ENCODE peak calls at places on chromosomes 5 and 9, in nine cellular contexts. N is tibial nerve, J is keratinocyte, L is HFFc6, H is right atrium auricular region, B is cardiac fibroblast, Z is A673, E is fibroblast of pulmonary artery, T is stomach. O is an unnamed sample.

GRCh38 chr5:126028336-126028735 is 394.9 kb upstream of the GRAMD2B start:
- DNase-seq in L (no peak), J (no peak), B (peak), H (no peak), E (peak), Z (no peak), T (no peak), N (no peak), O (no peak)

GRCh38 chr5:171630047-171630669 is 155.5 kb upstream of the SMIM23 start:
- DNase-seq in L (no peak), H (peak), B (peak), Z (peak), J (no peak), E (peak), N (no peak), T (peak), O (no peak)

GRCh38 chr9:137436761-137437600 is 4.2 kb downstream of the ENTPD8 start:
- DNase-seq in T (peak), N (no peak), E (no peak), B (no peak), J (no peak), Z (no peak), H (no peak), L (no peak), O (no peak)

GRCh38 chr5:15106530-15107283 is 235.1 kb upstream of the ANKH start:
- DNase-seq in N (no peak), T (no peak), J (no peak), L (no peak), Z (no peak), B (no peak), H (no peak), E (no peak), O (no peak)

GRCh38 chr5:141349917-141350619 is at the start of gene PCDHGB1:
- DNase-seq in L (peak), N (no peak), B (peak), T (no peak), Z (peak), E (peak), H (no peak), J (no peak), O (no peak)

GRCh38 chr9:304519-305185 is 90.0 kb downstream of the DOCK8 start:
- DNase-seq in T (no peak), E (no peak), H (no peak), N (no peak), Z (no peak), L (no peak), J (no peak), B (no peak), O (no peak)

GRCh38 chr9:121655231-121655755 is 3.9 kb downstream of the DAB2IP start:
- DNase-seq in J (no peak), Z (no peak), L (no peak), T (no peak), H (no peak), B (no peak), E (no peak), N (no peak), O (no peak)

GRCh38 chr9:25350011-25350410 is 328.2 kb downstream of the TUSC1 start:
- DNase-seq in Z (no peak), T (no peak), N (no peak), B (no peak), J (no peak), E (no peak), L (no peak), H (no peak), O (no peak)

GRCh38 chr9:75844321-75844720 is 46.2 kb upstream of the PCSK5 start:
- DNase-seq in B (no peak), T (no peak), L (no peak), H (no peak), N (no peak), Z (no peak), J (no peak), E (no peak), O (no peak)

DNA sequence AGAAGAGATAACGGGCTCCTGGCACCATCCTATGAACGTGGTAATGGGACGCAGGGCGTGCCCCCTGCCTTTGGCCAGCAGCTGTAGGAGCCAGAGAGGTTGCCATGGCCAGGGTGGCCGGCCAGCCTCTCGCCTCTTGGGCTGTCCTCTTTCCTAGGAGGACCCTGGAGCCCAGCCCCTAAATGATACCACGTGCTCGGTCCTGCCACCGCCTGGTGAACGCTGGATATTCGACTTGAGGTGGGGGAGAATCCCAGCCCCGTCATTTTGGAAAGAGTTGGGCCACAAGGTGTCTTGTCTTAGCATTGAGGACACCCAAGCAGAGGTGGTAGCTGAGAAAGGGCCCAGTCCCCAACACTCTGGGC is 391 bp upstream of the NRG2 start:
- DNase-seq in N (no peak), J (no peak), L (no peak), T (no peak), H (no peak), B (no peak), Z (peak), E (no peak), O (no peak)
- TF ChIP-seq CTCF in N (no peak), J (no peak), L (peak), T (no peak), H (no peak), B (no peak), Z (peak), E (no peak), O (no peak)

GRCh38 chr5:134371834-134372340 is 518 bp downstream of the UBE2B start:
- DNase-seq in E (peak), J (no peak), Z (peak), T (peak), L (peak), H (peak), B (peak), N (peak), O (no peak)
- TF ChIP-seq CTCF in E (no peak), J (no peak), Z (no peak), T (no peak), L (no peak), H (no peak), B (peak), N (no peak), O (no peak)

GRCh38 chr9:126293522-126293889 is 33.1 kb upstream of the MVB12B start:
- DNase-seq in Z (peak), H (peak), E (no peak), B (no peak), L (no peak), T (no peak), J (no peak), N (no peak), O (no peak)
- TF ChIP-seq CTCF in Z (peak), H (no peak), E (peak), B (no peak), L (peak), T (no peak), J (no peak), N (no peak), O (peak)

GRCh38 chr5:169265888-169266287 is 35.1 kb downstream of the SLIT3 start:
- DNase-seq in N (no peak), H (no peak), Z (peak), J (no peak), B (no peak), E (no peak), T (no peak), L (peak), O (no peak)
- TF ChIP-seq CTCF in N (no peak), H (no peak), Z (peak), J (peak), B (no peak), E (peak), T (no peak), L (peak), O (no peak)

GRCh38 chr9:76987594-76988200 is 31.8 kb upstream of the FOXB2 start:
- DNase-seq in L (peak), Z (peak), B (peak), J (no peak), T (no peak), E (peak), H (no peak), N (no peak), O (no peak)
- TF ChIP-seq CTCF in L (peak), Z (peak), B (peak), J (peak), T (no peak), E (peak), H (no peak), N (peak), O (peak)

DNA sequence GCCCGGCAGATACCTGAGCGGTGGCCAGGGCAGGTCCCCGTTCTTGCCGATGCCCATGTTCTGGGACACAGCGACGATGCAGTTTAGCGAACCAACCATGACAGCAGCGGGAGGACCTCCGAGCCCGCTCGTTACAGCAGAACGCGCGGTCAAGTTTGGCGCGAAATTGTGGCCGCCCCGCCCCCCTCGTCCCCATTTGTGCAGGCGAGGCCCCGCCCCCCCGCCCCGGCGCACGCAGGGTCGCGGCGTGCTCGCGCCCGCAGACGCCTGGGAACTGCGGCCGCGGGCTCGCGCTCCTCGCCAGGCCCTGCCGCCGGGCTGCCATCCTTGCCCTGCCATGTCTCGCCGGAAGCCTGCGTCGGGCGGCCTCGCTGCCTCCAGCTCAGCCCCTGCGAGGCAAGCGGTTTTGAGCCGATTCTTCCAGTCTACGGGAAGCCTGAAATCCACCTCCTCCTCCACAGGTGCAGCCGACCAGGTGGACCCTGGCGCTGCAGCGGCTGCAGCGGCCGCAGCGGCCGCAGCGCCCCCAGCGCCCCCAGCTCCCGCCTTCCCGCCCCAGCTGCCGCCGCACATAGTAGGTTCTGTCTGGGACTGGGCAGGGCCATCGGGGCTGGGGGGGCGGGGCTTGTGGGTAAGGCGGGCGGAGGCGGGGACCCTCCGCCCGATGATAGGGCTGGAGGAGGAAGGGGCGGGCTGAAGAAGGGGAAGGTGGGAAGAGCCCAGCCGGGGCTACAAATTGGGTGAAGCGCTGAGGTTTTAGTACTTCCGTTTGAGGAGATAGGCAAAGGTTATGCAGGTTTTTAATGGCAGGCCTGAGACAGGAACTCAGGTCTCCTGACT is at the start of the genes DHFR and MSH3:
- DNase-seq in E (peak), B (peak), N (peak), H (peak), J (peak), L (peak), Z (peak), T (peak), O (peak)
- TF ChIP-seq CTCF in E (no peak), B (no peak), N (no peak), H (no peak), J (peak), L (peak), Z (no peak), T (no peak), O (peak)

GRCh38 chr9:79615038-79615437 is 43.3 kb downstream of the TLE4 start:
- DNase-seq in N (no peak), B (no peak), H (no peak), Z (no peak), E (no peak), L (no peak), T (no peak), J (no peak), O (no peak)

GRCh38 chr9:79610019-79610760 is 38.4 kb downstream of the TLE4 start:
- DNase-seq in L (peak), H (no peak), Z (no peak), N (no peak), J (no peak), T (no peak), E (no peak), B (no peak), O (peak)

GRCh38 chr9:79611091-79611614 is 39.4 kb downstream of the TLE4 start:
- DNase-seq in E (peak), B (peak), H (no peak), L (peak), Z (peak), N (peak), J (no peak), T (no peak), O (peak)

GRCh38 chr9:79616013-79616412 is 44.2 kb downstream of the TLE4 start:
- DNase-seq in B (no peak), L (peak), J (no peak), Z (no peak), T (no peak), H (no peak), E (no peak), N (no peak), O (no peak)

GRCh38 chr9:79613145-79613544 is 41.4 kb downstream of the TLE4 start:
- DNase-seq in T (no peak), H (no peak), E (no peak), Z (no peak), L (no peak), J (no peak), N (no peak), B (no peak), O (no peak)
- TF ChIP-seq CTCF in T (no peak), H (no peak), E (no peak), Z (no peak), L (no peak), J (no peak), N (no peak), B (no peak), O (no peak)

DNA sequence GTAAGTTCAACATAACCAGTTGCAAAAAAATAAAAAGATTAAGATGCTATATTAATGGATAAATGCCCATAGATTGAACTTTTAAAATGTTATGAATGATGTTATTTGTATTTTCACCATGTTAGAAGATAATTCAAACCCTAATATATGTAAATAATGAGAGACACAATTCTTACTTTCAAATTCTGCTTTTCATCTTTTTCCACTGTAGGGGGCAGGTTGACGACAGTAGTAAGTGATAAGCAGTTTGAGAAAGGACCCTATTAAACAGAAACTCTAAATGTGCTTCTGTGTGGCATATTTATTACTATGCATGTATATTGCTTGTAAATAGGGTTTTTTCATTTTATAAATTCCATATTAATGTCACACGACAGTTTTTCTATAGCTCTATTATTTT is 591.1 kb downstream of the SEMA5A start:
- DNase-seq in J (no peak), E (no peak), Z (no peak), T (no peak), B (no peak), L (no peak), H (no peak), N (no peak), O (no peak)
- TF ChIP-seq CTCF in J (no peak), E (peak), Z (no peak), T (no peak), B (peak), L (peak), H (no peak), N (no peak), O (peak)

GRCh38 chr9:124861342-124862229 is at the start of the genes ARPC5L and RPL35:
- DNase-seq in J (no peak), N (peak), L (peak), E (peak), B (peak), T (peak), H (peak), Z (peak), O (peak)
- TF ChIP-seq CTCF in J (peak), N (no peak), L (peak), E (peak), B (no peak), T (no peak), H (no peak), Z (peak), O (peak)

GRCh38 chr5:43020294-43020711 is 19.8 kb downstream of the ANXA2R start:
- DNase-seq in H (no peak), E (no peak), T (no peak), Z (no peak), B (peak), L (no peak), N (no peak), J (no peak), O (no peak)

GRCh38 chr5:43019293-43019614 is 20.9 kb downstream of the ANXA2R start:
- DNase-seq in H (no peak), B (no peak), E (no peak), Z (no peak), J (no peak), L (no peak), T (no peak), N (no peak), O (no peak)

GRCh38 chr5:43019615-43020293 is 20.4 kb downstream of the ANXA2R start:
- DNase-seq in L (peak), N (no peak), H (no peak), J (no peak), B (peak), Z (peak), E (peak), T (peak), O (no peak)

GRCh38 chr5:43016217-43016779 is 23.8 kb downstream of the ANXA2R start:
- DNase-seq in H (no peak), Z (no peak), L (no peak), J (no peak), E (no peak), T (no peak), B (no peak), N (no peak), O (no peak)

DNA sequence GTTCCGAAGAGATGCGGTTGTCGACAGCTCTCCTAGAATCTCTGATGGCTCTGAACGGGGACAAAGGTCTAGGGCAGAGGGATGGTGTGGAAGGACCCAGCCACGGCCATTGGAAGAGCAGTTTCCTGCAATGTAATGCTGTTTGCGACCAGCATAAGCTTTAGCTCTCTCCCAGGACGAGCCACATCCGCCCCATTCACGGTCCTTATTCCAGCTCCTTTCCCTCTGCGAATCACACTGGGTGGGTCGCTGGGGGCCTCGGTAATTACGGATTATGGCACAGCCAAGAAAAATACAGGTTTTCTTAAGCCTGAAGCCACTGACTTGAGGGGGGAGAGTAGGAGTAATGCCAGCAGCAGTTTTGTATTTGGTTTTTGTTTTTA is 22.7 kb downstream of the ANXA2R start:
- DNase-seq in Z (peak), J (no peak), H (no peak), N (no peak), T (no peak), E (peak), L (no peak), B (peak), O (no peak)
- TF ChIP-seq CTCF in Z (no peak), J (no peak), H (no peak), N (no peak), T (no peak), E (no peak), L (no peak), B (no peak), O (no peak)